ENCODE peak calls at places on chromosome 2, in ten cellular contexts. N, H, R, O, Q, V, L, D, Y and F are unnamed samples.
A peak's percentile ranks its signal among the peaks of the same experiment; 100 is the strongest.

GRCh38 chr2:146321175-146321574 is 1523.7 kb upstream of the ACVR2A start:
- DNase-seq in N (no peak), H (no peak), R (no peak), O (peak; percentile 84), Q (no peak), V (no peak), L (no peak), D (no peak), Y (no peak), F (no peak)

GRCh38 chr2:164745012-164745797 is 96.4 kb downstream of the COBLL1 start:
- DNase-seq in N (no peak), H (no peak), R (no peak), O (peak; percentile 58), Q (no peak), V (no peak), L (no peak), D (peak; percentile 25), Y (no peak), F (no peak)

GRCh38 chr2:30883184-30883583 is 75.9 kb upstream of the CAPN13 start:
- DNase-seq in N (no peak), H (no peak), R (no peak), O (no peak), Q (no peak), V (no peak), L (no peak), D (no peak), Y (no peak), F (no peak)

GRCh38 chr2:205765147-205765546 is 82.8 kb downstream of the NRP2 start:
- DNase-seq in N (no peak), H (no peak), R (no peak), O (no peak), Q (no peak), V (no peak), L (no peak), D (no peak), Y (no peak), F (peak; percentile 58)

GRCh38 chr2:25483584-25484266 is 142.0 kb upstream of the DNMT3A start:
- DNase-seq in N (no peak), H (no peak), R (no peak), O (no peak), Q (no peak), V (no peak), L (no peak), D (no peak), Y (no peak), F (no peak)

GRCh38 chr2:189982777-189983394 is 79.6 kb downstream of the MSTN start:
- DNase-seq in N (no peak), H (no peak), R (no peak), O (no peak), Q (no peak), V (no peak), L (no peak), D (no peak), Y (no peak), F (no peak)

GRCh38 chr2:168944065-168944464 is 43.0 kb downstream of the G6PC2 start:
- DNase-seq in N (no peak), H (no peak), R (no peak), O (no peak), Q (no peak), V (no peak), L (no peak), D (no peak), Y (no peak), F (no peak)

GRCh38 chr2:33273479-33273878 is 203.0 kb upstream of the RASGRP3 start:
- DNase-seq in N (no peak), H (no peak), R (no peak), O (no peak), Q (no peak), V (no peak), L (no peak), D (no peak), Y (no peak), F (no peak)

GRCh38 chr2:101130081-101130480 is 21.1 kb downstream of the TBC1D8 start:
- DNase-seq in N (no peak), H (no peak), R (no peak), O (no peak), Q (no peak), V (no peak), L (no peak), D (no peak), Y (no peak), F (no peak)

GRCh38 chr2:69615078-69615630 is 28.4 kb downstream of the AAK1 start:
- DNase-seq in N (no peak), H (no peak), R (no peak), O (no peak), Q (no peak), V (no peak), L (no peak), D (no peak), Y (no peak), F (no peak)

GRCh38 chr2:9326975-9327374 is 96.4 kb downstream of the ITGB1BP1 start:
- DNase-seq in N (no peak), H (no peak), R (no peak), O (peak; percentile 37), Q (no peak), V (no peak), L (no peak), D (no peak), Y (no peak), F (no peak)

GRCh38 chr2:197950754-197951153 is 146.4 kb downstream of the PLCL1 start:
- DNase-seq in N (no peak), H (no peak), R (no peak), O (no peak), Q (no peak), V (no peak), L (no peak), D (no peak), Y (no peak), F (no peak)

GRCh38 chr2:219595250-219595649 is 2.4 kb upstream of the STK11IP start:
- DNase-seq in N (no peak), H (no peak), R (no peak), O (no peak), Q (no peak), V (no peak), L (no peak), D (no peak), Y (no peak), F (no peak)

GRCh38 chr2:127343277-127343676 is 44.5 kb downstream of the MAP3K2 start:
- DNase-seq in N (no peak), H (no peak), R (no peak), O (no peak), Q (no peak), V (no peak), L (no peak), D (no peak), Y (no peak), F (no peak)